ENCODE peak calls at places on chromosome 22, in nine cellular contexts. W is WERI-Rb-1; U is upper lobe of right lung; Q is uterus; H is HCT116; G is heart left ventricle; C is CD4-positive, alpha-beta T cell; M is endothelial cell of umbilical vein; D is neural progenitor cell. K is an unnamed sample. For H3K27me3, the result is how much of the 10 kb centered on the place peaks cover.

GRCh38 chr22:26751217-26751616 is 93.8 kb downstream of the MIAT start:
- DNase-seq in W (no peak), U (no peak), Q (no peak), H (no peak), G (no peak), C (no peak), M (peak), D (peak), K (no peak)

GRCh38 chr22:32245042-32245441 is 10.1 kb downstream of the SLC5A4 start:
- DNase-seq in W (no peak), U (no peak), Q (no peak), H (no peak), G (no peak), C (no peak), M (no peak), D (no peak), K (no peak)

GRCh38 chr22:22810018-22810427 is 77.6 kb upstream of the IGLL5 start:
- DNase-seq in W (peak), U (peak), Q (no peak), H (peak), G (peak), C (peak), M (peak), D (peak), K (peak)

GRCh38 chr22:39478461-39478860 is 21.6 kb downstream of the MGAT3 start:
- DNase-seq in W (no peak), U (no peak), Q (no peak), H (no peak), G (no peak), C (no peak), M (no peak), D (peak), K (no peak)

GRCh38 chr22:22823126-22823804 is 64.4 kb upstream of the IGLL5 start:
- DNase-seq in W (no peak), U (no peak), Q (no peak), H (no peak), G (no peak), C (no peak), M (no peak), D (no peak), K (peak)

GRCh38 chr22:23128269-23129108 is 13.3 kb downstream of the RSPH14 start:
- DNase-seq in W (peak), U (no peak), Q (peak), H (peak), G (peak), C (peak), M (peak), D (peak), K (peak)

GRCh38 chr22:24230911-24231656 is 13.8 kb downstream of the GGT5 start:
- DNase-seq in W (peak), U (peak), Q (no peak), H (no peak), G (peak), C (peak), M (peak), D (peak), K (peak)

GRCh38 chr22:18731075-18731666 is 119.5 kb upstream of the RIMBP3 start:
- DNase-seq in W (no peak), U (no peak), Q (no peak), H (no peak), G (no peak), C (no peak), M (no peak), D (no peak), K (no peak)

GRCh38 chr22:21628386-21629261 is 1.2 kb downstream of the YDJC start:
- DNase-seq in W (no peak), U (no peak), Q (no peak), H (no peak), G (no peak), C (no peak), M (no peak), D (no peak), K (peak)

GRCh38 chr22:47808236-47808845 is 1045.9 kb downstream of the TBC1D22A start:
- DNase-seq in W (no peak), U (no peak), Q (no peak), H (no peak), G (no peak), C (no peak), M (no peak), D (no peak), K (no peak)

GRCh38 chr22:37485006-37485713 is 1.0 kb downstream of the MFNG start:
- DNase-seq in W (peak), U (peak), Q (no peak), H (no peak), G (peak), C (peak), M (peak), D (no peak), K (peak)

GRCh38 chr22:25747245-25747944 is 5.4 kb downstream of the MYO18B start:
- DNase-seq in W (no peak), U (no peak), Q (peak), H (peak), G (peak), C (no peak), M (peak), D (no peak), K (no peak)

GRCh38 chr22:22755778-22756100 is 111.3 kb downstream of the GGTLC2 start:
- DNase-seq in W (no peak), U (no peak), Q (no peak), H (no peak), G (no peak), C (no peak), M (no peak), D (no peak), K (no peak)

GRCh38 chr22:20531404-20532181 is 24.2 kb downstream of the MED15 start:
- DNase-seq in W (no peak), U (peak), Q (peak), H (peak), G (peak), C (no peak), M (peak), D (peak), K (no peak)

GRCh38 chr22:16866167-16866566 is 41.0 kb upstream of the XKR3 start:
- DNase-seq in W (no peak), U (no peak), Q (no peak), H (no peak), G (no peak), C (no peak), M (no peak), D (no peak), K (no peak)

GRCh38 chr22:38412435-38413084 is 42.4 kb downstream of the KCNJ4 start:
- DNase-seq in W (peak), U (peak), Q (peak), H (no peak), G (no peak), C (peak), M (no peak), D (peak), K (peak)

GRCh38 chr22:25666308-25666707 is 75.7 kb upstream of the MYO18B start:
- DNase-seq in W (no peak), U (peak), Q (peak), H (no peak), G (peak), C (no peak), M (no peak), D (no peak), K (no peak)

GRCh38 chr22:31637938-31638618 is 23.9 kb downstream of the PISD start:
- DNase-seq in W (no peak), U (no peak), Q (no peak), H (no peak), G (peak), C (no peak), M (peak), D (no peak), K (peak)

DNA sequence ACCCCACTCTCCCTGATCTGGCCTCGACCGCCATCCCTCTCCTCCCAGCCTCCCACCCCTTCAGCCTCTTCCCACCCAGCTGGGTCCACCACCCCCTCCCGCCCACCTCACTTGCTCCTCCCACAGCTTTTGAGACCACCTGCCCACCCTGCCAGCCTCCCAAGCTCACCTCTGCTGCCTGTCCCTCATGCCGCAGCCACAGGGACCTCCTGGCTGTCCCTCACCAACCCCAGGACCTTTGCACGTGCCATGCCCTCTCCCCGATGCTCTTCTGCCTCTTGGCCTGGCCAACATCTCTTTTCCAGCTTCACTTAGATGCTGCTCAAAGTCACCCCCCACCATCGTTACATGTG is 6.5 kb downstream of the PNPLA5 start:
- DNase-seq in W (no peak), U (no peak), Q (no peak), H (no peak), G (no peak), C (no peak), M (no peak), D (no peak), K (no peak)
- H3K27me3 ChIP-seq in W (under half), U (under half), Q (under half), H (under half), G (under half), C (under half), M (under half), D (under half), K (under half)

DNA sequence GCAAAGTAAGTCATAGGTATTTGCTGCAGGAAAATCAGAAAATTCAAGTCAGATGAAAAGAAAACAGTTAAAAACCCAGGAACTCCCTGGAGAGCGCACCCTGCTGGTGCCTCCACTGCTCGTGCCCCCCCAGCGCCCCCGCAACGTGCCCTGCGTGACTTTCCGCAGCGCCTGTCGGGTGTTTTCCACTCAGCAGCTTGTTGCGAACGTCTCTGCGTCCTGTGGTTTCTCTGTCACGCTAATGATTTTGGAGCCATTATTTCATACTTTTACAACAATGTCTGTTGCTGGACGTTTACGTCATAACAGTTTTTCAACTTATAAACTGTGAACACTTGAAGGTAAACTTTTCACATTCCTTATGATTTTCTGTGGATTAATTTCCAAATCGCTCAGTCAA is 5.0 kb downstream of the CRELD2 start:
- DNase-seq in W (no peak), U (no peak), Q (no peak), H (no peak), G (no peak), C (peak), M (no peak), D (no peak), K (no peak)
- TF ChIP-seq CTCF in W (peak), U (no peak), Q (no peak), H (peak), G (no peak), C (no peak), M (peak), D (peak), K (peak)

DNA sequence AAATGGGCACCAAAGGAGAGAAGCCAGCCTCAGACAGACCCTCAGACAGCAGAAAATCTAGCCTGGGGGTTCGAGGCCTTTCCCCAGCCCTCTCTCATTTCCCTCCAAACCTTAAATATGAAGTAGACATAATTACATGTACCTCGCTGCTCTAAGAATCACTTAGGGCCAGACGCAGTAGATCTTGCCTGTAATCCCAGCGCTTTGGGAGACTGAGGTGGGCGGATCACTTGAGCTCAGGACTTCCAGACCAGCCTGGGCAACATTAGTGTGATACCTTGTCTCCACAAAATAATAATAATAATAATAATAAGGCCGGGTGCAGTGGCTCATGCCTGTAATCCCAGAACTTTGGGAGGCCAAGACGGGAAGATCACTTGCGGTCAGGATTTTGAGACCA is 52.1 kb upstream of the WNT7B start:
- DNase-seq in W (no peak), U (no peak), Q (no peak), H (no peak), G (no peak), C (no peak), M (no peak), D (no peak), K (no peak)
- H3K27me3 ChIP-seq in W (under half), U (under half), Q (under half), H (under half), G (under half), C (under half), M (under half), D (half or more), K (under half)

GRCh38 chr22:46262449-46263207 is 515 bp downstream of the PKDREJ start:
- DNase-seq in W (no peak), U (peak), Q (peak), H (no peak), G (peak), C (no peak), M (peak), D (peak), K (peak)
- TF ChIP-seq CTCF in W (no peak), U (peak), Q (peak), H (no peak), G (peak), C (no peak), M (peak), D (peak), K (peak)

GRCh38 chr22:43923191-43923590 is 414 bp upstream of the PNPLA3 start:
- DNase-seq in W (no peak), U (no peak), Q (no peak), H (no peak), G (no peak), C (no peak), M (peak), D (no peak), K (no peak)

GRCh38 chr22:43926349-43926710 is 2.7 kb downstream of the PNPLA3 start:
- DNase-seq in W (no peak), U (no peak), Q (no peak), H (no peak), G (no peak), C (no peak), M (no peak), D (no peak), K (no peak)

GRCh38 chr22:43922123-43922522 is 1.5 kb upstream of the PNPLA3 start:
- DNase-seq in W (no peak), U (no peak), Q (no peak), H (no peak), G (no peak), C (no peak), M (no peak), D (peak), K (no peak)

GRCh38 chr22:43925433-43926348 is 2.1 kb downstream of the PNPLA3 start:
- DNase-seq in W (peak), U (peak), Q (no peak), H (no peak), G (no peak), C (no peak), M (no peak), D (peak), K (no peak)

DNA sequence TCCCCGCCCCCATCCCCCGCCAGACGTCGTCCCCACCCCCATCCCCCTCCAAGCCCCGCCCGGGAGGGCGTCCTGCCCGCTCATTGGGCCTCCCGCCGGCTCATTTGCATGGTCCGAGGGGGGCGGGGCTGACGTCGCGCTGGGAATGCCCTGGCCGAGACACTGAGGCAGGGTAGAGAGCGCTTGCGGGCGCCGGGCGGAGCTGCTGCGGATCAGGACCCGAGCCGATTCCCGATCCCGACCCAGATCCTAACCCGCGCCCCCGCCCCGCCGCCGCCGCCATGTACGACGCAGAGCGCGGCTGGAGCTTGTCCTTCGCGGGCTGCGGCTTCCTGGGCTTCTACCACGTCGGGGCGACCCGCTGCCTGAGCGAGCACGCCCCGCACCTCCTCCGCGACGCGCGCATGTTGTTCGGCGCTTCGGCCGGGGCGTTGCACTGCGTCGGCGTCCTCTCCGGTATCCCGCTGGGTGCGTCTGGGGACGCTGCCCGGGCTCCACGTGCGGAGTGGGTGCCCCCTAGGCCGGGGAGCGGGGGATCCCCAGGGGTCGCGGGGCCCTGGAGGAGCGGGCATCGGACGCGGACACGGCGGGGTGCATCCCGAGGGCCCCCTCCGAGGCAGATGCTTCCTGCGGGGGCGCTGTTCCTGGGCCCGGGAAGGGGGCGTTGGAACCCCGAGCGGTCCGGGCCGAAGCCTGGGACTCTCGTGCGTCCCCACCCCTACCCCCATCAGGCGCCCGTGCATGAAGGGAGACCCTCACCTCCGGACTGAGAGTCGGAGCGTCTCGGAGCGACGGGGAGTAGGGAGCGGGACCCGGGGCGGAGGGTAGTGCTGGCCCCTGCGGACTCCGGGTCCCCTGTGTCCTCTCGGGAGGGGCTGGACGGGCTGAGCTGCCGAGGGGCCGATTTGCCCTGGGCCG is at the start of gene PNPLA3:
- DNase-seq in W (peak), U (peak), Q (peak), H (peak), G (peak), C (peak), M (peak), D (peak), K (peak)
- H3K27me3 ChIP-seq in W (under half), U (under half), Q (under half), H (under half), G (under half), C (under half), M (under half), D (under half), K (under half)

K was measured in spleen.